ENCODE peak calls at places on chromosomes 2 and 18, in seven cellular contexts. P is activated T-helper 1 cell treated with anti-CD3 and anti-CD28 coated beads, Interleukin-2, amount 50 U/mL, for 16 hours; I is A549; H is AG09319; X is Caki2; Z is stimulated activated CD4-positive, alpha-beta T cell treated with anti-CD3 and anti-CD28 coated beads, TNF-alpha, amount 100 ng/mL, for 4 hours; V is ACHN. K is an unnamed sample.

GRCh38 chr2:10141736-10142639 is 19.4 kb downstream of the RRM2 start:
- DNase-seq in I (no peak), P (no peak), X (no peak), H (no peak), V (peak), Z (no peak), K (peak)

GRCh38 chr2:124647245-124647644 is 622.2 kb downstream of the CNTNAP5 start:
- DNase-seq in I (no peak), V (no peak), H (no peak), Z (no peak), P (no peak), X (no peak), K (no peak)

GRCh38 chr18:36993068-36993467 is 164.1 kb downstream of the KIAA1328 start:
- DNase-seq in I (no peak), H (no peak), X (no peak), Z (no peak), V (no peak), P (no peak), K (no peak)

GRCh38 chr2:179883407-179883806 is 22.0 kb upstream of the ZNF385B start:
- DNase-seq in Z (no peak), P (no peak), H (no peak), I (no peak), V (no peak), X (no peak), K (no peak)

GRCh38 chr2:152441961-152442360 is 107.0 kb downstream of the FMNL2 start:
- DNase-seq in I (no peak), H (no peak), P (no peak), V (no peak), Z (no peak), X (no peak), K (no peak)

GRCh38 chr2:30561349-30561748 is 114.3 kb downstream of the LCLAT1 start:
- DNase-seq in I (no peak), X (no peak), Z (no peak), V (no peak), H (no peak), P (no peak), K (no peak)

GRCh38 chr2:176193048-176193447 is 4.6 kb downstream of the HOXD1 start:
- DNase-seq in X (no peak), P (no peak), I (no peak), V (no peak), H (no peak), Z (no peak), K (no peak)

GRCh38 chr2:112053917-112054846 is 887 bp upstream of the TMEM87B start:
- DNase-seq in X (peak), H (peak), P (peak), V (peak), I (peak), Z (peak), K (peak)

GRCh38 chr18:54529444-54529843 is 61.6 kb upstream of the DYNAP start:
- DNase-seq in H (no peak), P (no peak), I (no peak), Z (no peak), V (no peak), X (no peak), K (no peak)

GRCh38 chr2:144944506-144945230 is 424.7 kb upstream of the ZEB2 start:
- DNase-seq in V (no peak), I (no peak), H (no peak), P (no peak), X (no peak), Z (no peak), K (no peak)

GRCh38 chr2:169980643-169981042 is 153.4 kb downstream of the UBR3 start:
- DNase-seq in V (no peak), P (no peak), Z (no peak), I (no peak), X (no peak), H (no peak), K (no peak)

GRCh38 chr18:79404567-79404910 is 8.8 kb downstream of the NFATC1 start:
- DNase-seq in H (no peak), P (no peak), Z (no peak), I (no peak), V (no peak), X (no peak), K (no peak)

GRCh38 chr2:157150747-157151146 is 106.8 kb upstream of the GALNT5 start:
- DNase-seq in X (peak), Z (no peak), H (no peak), P (no peak), I (peak), V (peak), K (no peak)

GRCh38 chr2:216319771-216320170 is 52.5 kb downstream of the MARCHF4 start:
- DNase-seq in X (peak), Z (no peak), H (no peak), V (peak), I (no peak), P (no peak), K (no peak)

GRCh38 chr2:173221081-173221695 is 133.5 kb upstream of the CDCA7 start:
- DNase-seq in P (no peak), I (no peak), V (no peak), H (no peak), Z (no peak), X (no peak), K (no peak)

GRCh38 chr2:201879986-201880385 is 73.6 kb downstream of the CDK15 start:
- DNase-seq in X (no peak), Z (no peak), I (no peak), H (no peak), V (no peak), P (no peak), K (no peak)

GRCh38 chr2:235156055-235156454 is 204.2 kb downstream of the SH3BP4 start:
- DNase-seq in I (no peak), H (no peak), X (no peak), P (no peak), V (no peak), Z (no peak), K (no peak)

GRCh38 chr2:240325654-240326031 is 109.8 kb upstream of the GPC1 start:
- DNase-seq in I (no peak), Z (no peak), H (no peak), X (no peak), V (no peak), P (no peak), K (no peak)

GRCh38 chr2:120576509-120577474 is 158.9 kb upstream of the GLI2 start:
- DNase-seq in X (no peak), I (no peak), P (no peak), H (no peak), Z (no peak), V (no peak), K (no peak)

GRCh38 chr2:205768815-205769493 is 86.7 kb downstream of the NRP2 start:
- DNase-seq in I (no peak), H (no peak), P (no peak), V (no peak), Z (no peak), X (no peak), K (no peak)

GRCh38 chr2:165681841-165682240 is 112.2 kb downstream of the GALNT3 start:
- DNase-seq in V (no peak), Z (no peak), H (no peak), I (no peak), X (no peak), P (no peak), K (no peak)

GRCh38 chr2:215540646-215541045 is 104.8 kb upstream of the FN1 start:
- DNase-seq in H (peak), P (no peak), Z (no peak), V (no peak), X (no peak), I (no peak), K (no peak)

GRCh38 chr18:22391571-22392359 is 25.9 kb downstream of the CTAGE1 start:
- DNase-seq in P (no peak), Z (no peak), H (peak), V (peak), I (no peak), X (peak), K (no peak)

GRCh38 chr18:21740474-21740723 is 193 bp upstream of the MIB1 start:
- DNase-seq in I (peak), X (no peak), P (no peak), V (peak), Z (peak), H (no peak), K (peak)

GRCh38 chr18:46676162-46676830 is 19.3 kb upstream of the LOXHD1 start:
- DNase-seq in X (peak), H (no peak), V (peak), I (no peak), P (no peak), Z (no peak), K (no peak)

GRCh38 chr2:47005687-47006086 is 90.1 kb upstream of the MCFD2 start:
- DNase-seq in X (no peak), I (no peak), H (no peak), V (no peak), P (no peak), Z (no peak), K (no peak)

GRCh38 chr2:47771211-47771610 is 11.7 kb upstream of the MSH6 start:
- DNase-seq in Z (no peak), H (no peak), V (peak), P (no peak), I (no peak), X (peak), K (no peak)

GRCh38 chr2:9205963-9206948 is at the start of gene ASAP2:
- DNase-seq in Z (peak), I (peak), X (peak), P (no peak), H (no peak), V (peak), K (peak)

GRCh38 chr2:85164145-85164559 is 31.0 kb downstream of the TCF7L1 start:
- DNase-seq in P (no peak), H (no peak), Z (no peak), V (no peak), X (no peak), I (no peak), K (no peak)

GRCh38 chr18:11518788-11519685 is 90.4 kb upstream of the SLC35G4 start:
- DNase-seq in X (no peak), H (no peak), I (peak), Z (no peak), P (no peak), V (peak), K (no peak)

GRCh38 chr2:177078416-177078815 is 134.2 kb upstream of the HNRNPA3 start:
- DNase-seq in V (no peak), X (no peak), I (no peak), Z (no peak), H (no peak), P (no peak), K (no peak)

GRCh38 chr2:116832148-116832547 is 982.3 kb upstream of the DDX18 start:
- DNase-seq in H (no peak), V (no peak), Z (no peak), I (no peak), X (no peak), P (no peak), K (no peak)

GRCh38 chr18:7754725-7755181 is 187.6 kb downstream of the PTPRM start:
- DNase-seq in I (peak), Z (no peak), V (no peak), H (no peak), X (no peak), P (no peak), K (no peak)

GRCh38 chr18:62289047-62289446 is 36.1 kb upstream of the TNFRSF11A start:
- DNase-seq in X (no peak), P (no peak), H (no peak), V (no peak), Z (no peak), I (no peak), K (no peak)

GRCh38 chr2:27809761-27810241 is 38.3 kb downstream of the MRPL33 start:
- DNase-seq in V (no peak), P (no peak), H (no peak), I (peak), X (peak), Z (no peak), K (no peak)

GRCh38 chr2:1395009-1395408 is 18.3 kb upstream of the TPO start:
- DNase-seq in P (no peak), I (no peak), X (no peak), H (no peak), V (no peak), Z (no peak), K (no peak)

K was measured in activated T-helper 9 cell treated with anti-CD3 and anti-CD28 coated beads, Interleukin-2, amount 50 U/mL, for 16 hours.